ENCODE peak calls at places on chromosomes 5 and 9, in ten cellular contexts. D is upper lobe of left lung, I is esophagus muscularis mucosa, U is left ventricle myocardium inferior, F is GM23248, Y is psoas muscle, J is astrocyte, V is tibial artery, S is brain microvascular endothelial cell, N is gastrocnemius medialis. P is an unnamed sample. For H3K27me3, the result is how much of the 10 kb centered on the place peaks cover.

GRCh38 chr9:94819161-94819677 is 92.7 kb downstream of the AOPEP start:
- DNase-seq in D (no peak), I (peak), U (peak), F (no peak), Y (no peak), J (no peak), V (no peak), S (no peak), N (no peak), P (no peak)

GRCh38 chr9:134058716-134059115 is 9.1 kb downstream of the BRD3 start:
- DNase-seq in D (no peak), I (no peak), U (no peak), F (peak), Y (no peak), J (peak), V (peak), S (no peak), N (peak), P (no peak)

GRCh38 chr9:84597131-84597530 is 72.4 kb upstream of the NTRK2 start:
- DNase-seq in D (no peak), I (no peak), U (no peak), F (no peak), Y (no peak), J (no peak), V (no peak), S (no peak), N (no peak), P (no peak)

GRCh38 chr5:157744055-157745011 is 821 bp downstream of the LSM11 start:
- DNase-seq in D (peak), I (no peak), U (peak), F (peak), Y (no peak), J (no peak), V (no peak), S (no peak), N (no peak), P (no peak)

GRCh38 chr5:65062684-65063083 is 294.0 kb downstream of the CWC27 start:
- DNase-seq in D (no peak), I (peak), U (no peak), F (peak), Y (peak), J (peak), V (peak), S (peak), N (peak), P (peak)

GRCh38 chr5:95532415-95532814 is 22.4 kb downstream of the SKIC3 start:
- DNase-seq in D (no peak), I (no peak), U (no peak), F (no peak), Y (no peak), J (no peak), V (no peak), S (no peak), N (no peak), P (no peak)

GRCh38 chr5:172104021-172104420 is 84.0 kb downstream of the STK10 start:
- DNase-seq in D (no peak), I (no peak), U (peak), F (no peak), Y (no peak), J (no peak), V (no peak), S (no peak), N (no peak), P (no peak)

GRCh38 chr5:62720036-62720441 is 141.4 kb downstream of the LRRC70 start:
- DNase-seq in D (peak), I (no peak), U (no peak), F (peak), Y (no peak), J (peak), V (no peak), S (no peak), N (no peak), P (no peak)

GRCh38 chr5:116573279-116573616 is 1.4 kb downstream of the SEMA6A start:
- DNase-seq in D (no peak), I (no peak), U (peak), F (peak), Y (peak), J (no peak), V (peak), S (no peak), N (no peak), P (no peak)

GRCh38 chr5:128253224-128253623 is 169.7 kb downstream of the SLC12A2 start:
- DNase-seq in D (no peak), I (no peak), U (no peak), F (no peak), Y (no peak), J (no peak), V (no peak), S (no peak), N (no peak), P (no peak)

GRCh38 chr5:179834120-179834519 is 13.4 kb downstream of the SQSTM1 start:
- DNase-seq in D (no peak), I (no peak), U (no peak), F (no peak), Y (no peak), J (no peak), V (no peak), S (no peak), N (no peak), P (no peak)

GRCh38 chr9:76374702-76375543 is 19.3 kb downstream of the RFK start:
- DNase-seq in D (peak), I (peak), U (peak), F (peak), Y (peak), J (peak), V (peak), S (peak), N (peak), P (peak)

DNA sequence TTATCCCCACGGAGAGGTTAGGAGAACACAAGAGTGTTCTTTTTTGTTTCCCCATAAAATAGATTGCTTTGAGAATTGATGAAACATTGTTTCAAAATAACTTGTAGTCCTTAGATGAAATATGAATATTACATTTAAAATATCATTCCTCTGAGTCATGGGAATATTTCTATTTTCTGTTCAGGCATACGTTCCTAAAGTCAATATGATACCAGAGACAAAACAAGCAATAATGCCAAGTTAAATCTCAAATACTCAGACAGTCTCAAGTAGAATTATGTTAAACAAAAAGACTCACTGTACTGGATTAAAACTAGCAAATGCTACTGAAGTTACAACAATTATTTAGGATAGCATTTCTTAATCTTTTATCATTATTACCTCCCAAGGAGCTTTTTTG is 111.7 kb upstream of the C6 start:
- DNase-seq in D (no peak), I (no peak), U (no peak), F (no peak), Y (no peak), J (no peak), V (no peak), S (no peak), N (no peak), P (no peak)
- H3K27me3 ChIP-seq in D (under half), I (under half), U (under half), F (under half), Y (under half), J (under half), V (under half), S (under half), N (under half), P (under half)

DNA sequence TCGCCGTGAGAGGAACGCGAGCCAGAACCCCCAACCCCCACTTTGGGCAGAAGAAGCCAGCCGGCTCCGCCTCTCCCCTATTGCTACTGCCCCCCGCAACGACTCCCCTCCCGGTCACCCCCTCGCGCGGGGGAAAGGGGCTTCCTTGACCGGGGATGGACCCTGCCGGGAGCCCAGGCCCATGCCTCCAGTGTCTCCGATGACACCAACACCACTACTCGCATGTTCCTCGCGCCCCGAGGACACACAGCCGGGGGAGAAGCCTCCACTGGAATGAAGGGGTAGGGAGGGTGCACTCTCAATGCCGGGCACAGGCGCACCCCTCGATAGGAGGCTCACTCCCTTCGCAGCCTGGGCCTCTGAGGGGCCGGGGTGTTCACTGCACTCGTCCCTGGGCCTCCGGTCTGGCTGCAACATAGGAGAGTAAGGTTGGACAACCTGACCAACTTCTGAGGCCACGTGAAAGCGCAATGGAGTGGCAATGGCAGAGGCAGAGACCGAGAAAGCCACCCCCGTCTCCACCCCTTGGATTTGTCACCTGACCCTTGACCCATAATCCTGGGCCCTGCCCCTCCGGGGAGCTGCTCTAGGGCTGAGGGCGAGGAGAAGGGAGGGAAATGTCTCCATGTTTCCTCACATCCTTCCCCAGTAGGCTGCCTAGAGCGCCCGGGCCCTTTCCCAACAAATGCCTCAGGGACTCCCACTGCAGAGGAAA is 1.0 kb upstream of the CNTFR start:
- DNase-seq in D (no peak), I (no peak), U (no peak), F (no peak), Y (peak), J (no peak), V (peak), S (no peak), N (peak), P (no peak)
- H3K4me3 ChIP-seq in D (peak), I (peak), U (peak), F (no peak), Y (peak), J (peak), V (peak), S (no peak), N (peak), P (no peak)

DNA sequence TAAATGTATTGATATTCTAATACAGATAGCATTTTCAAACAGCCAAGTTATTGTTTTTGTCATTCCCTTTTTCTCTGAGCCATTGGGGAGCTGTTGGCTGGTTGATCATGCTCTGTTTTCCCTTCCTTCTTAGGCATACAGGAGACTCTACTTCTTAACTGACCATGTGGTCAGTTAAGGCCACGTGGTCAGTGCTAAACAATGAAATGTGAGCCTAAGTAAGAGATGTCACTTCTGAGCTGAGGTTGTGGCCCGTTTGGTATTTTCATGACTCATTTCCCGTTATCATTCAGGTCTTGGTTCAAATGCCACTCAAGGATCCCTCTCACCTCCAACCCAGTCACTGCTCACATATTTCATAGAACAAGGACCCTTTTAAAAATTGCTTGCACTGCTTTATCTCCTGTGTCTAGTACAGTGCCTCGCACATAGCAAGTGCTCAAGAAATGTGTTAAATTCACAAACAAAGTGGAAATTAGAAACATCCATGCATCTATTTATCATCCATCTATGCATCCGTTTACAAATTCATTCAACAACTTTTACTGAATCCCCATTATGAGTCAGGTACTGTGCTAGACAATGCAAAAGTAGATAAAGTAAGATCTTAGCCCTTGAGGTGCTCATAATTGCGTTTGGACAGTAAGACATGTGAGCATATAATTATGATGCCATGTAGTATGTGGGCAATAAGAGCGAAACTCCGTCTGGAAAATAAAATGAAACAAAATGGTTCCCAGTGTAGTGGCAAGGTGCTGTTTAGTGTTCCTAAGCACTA is 50.7 kb downstream of the ARRDC3 start:
- DNase-seq in D (peak), I (no peak), U (no peak), F (peak), Y (no peak), J (peak), V (no peak), S (peak), N (no peak), P (no peak)
- H3K27me3 ChIP-seq in D (under half), I (under half), U (under half), F (under half), Y (under half), J (under half), V (under half), S (under half), N (under half), P (under half)

DNA sequence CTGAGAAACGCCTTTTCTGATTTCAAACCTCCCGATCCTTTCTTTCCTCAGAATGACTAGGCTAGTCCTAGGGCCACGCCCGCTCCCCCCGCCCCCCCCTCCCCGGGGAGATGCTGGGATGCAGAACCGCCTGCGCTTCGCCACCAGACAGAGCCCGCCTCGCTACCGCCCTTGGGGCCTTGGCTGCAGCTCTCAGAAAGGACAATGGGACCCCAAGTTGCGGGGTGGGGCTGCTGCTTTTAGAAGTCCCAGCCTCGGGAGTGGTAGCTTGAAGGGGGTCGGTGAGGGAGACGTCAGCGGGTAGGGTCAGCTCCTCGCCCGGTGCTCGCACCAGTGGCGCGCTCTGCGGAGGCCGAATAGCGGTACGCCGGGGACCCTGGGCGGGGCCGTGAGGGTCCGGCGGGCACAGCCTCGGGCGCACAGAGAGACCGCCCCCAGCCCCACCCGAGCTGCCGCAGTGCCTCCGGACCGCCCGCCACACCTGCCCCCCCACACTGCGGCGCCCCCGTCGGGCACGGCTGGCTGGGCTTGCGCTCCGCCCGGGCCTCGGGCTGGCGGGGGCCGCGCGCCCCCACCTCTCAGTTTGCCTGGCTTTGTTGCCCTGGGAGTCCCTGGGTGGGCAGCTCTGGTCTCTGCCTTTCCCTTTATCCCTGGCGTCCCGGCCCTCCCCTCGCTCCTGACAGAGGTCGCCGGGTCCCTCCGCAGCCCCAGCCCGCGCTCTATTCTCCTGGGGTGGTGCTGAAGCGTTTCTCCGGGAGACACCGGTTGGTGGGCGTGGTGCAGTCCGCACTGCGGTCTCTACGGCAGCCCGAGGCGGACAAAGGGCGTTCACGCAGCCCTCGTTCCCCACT is 1.1 kb downstream of the MAP1B start:
- DNase-seq in D (peak), I (no peak), U (peak), F (peak), Y (peak), J (peak), V (peak), S (peak), N (peak), P (no peak)
- H3K4me3 ChIP-seq in D (peak), I (peak), U (peak), F (peak), Y (peak), J (peak), V (peak), S (peak), N (peak), P (peak)

P was measured in BJ.